ENCODE peak calls at places on chromosomes 3 and 15, in five cellular contexts. One of them, this sample, is unnamed.

GRCh38 chr3:169662215-169663070 is 1.1 kb downstream of the MECOM start:
- DNase-seq in hypothalamus: peak
- DNase-seq in HFFc6: peak
- DNase-seq in EH: peak
- DNase-seq in cardiac muscle cell: peak
- DNase-seq in this sample: no peak

GRCh38 chr3:105526349-105527111 is 159.8 kb downstream of the ALCAM start:
- DNase-seq in hypothalamus: peak
- DNase-seq in HFFc6: peak
- DNase-seq in EH: peak
- DNase-seq in cardiac muscle cell: no peak
- DNase-seq in this sample: no peak

GRCh38 chr3:99633887-99634558 is 4.4 kb upstream of the COL8A1 start:
- DNase-seq in cardiac muscle cell: no peak
- DNase-seq in hypothalamus: no peak
- DNase-seq in EH: no peak
- DNase-seq in HFFc6: no peak
- DNase-seq in this sample: no peak

GRCh38 chr15:70241031-70241430 is 143.3 kb upstream of the TLE3 start:
- DNase-seq in hypothalamus: no peak
- DNase-seq in EH: no peak
- DNase-seq in HFFc6: no peak
- DNase-seq in cardiac muscle cell: no peak
- DNase-seq in this sample: no peak

GRCh38 chr15:51623386-51623938 is 891 bp upstream of the DMXL2 start:
- DNase-seq in HFFc6: no peak
- DNase-seq in EH: no peak
- DNase-seq in hypothalamus: no peak
- DNase-seq in cardiac muscle cell: no peak
- DNase-seq in this sample: no peak

GRCh38 chr3:36812240-36812639 is 47.9 kb upstream of the DCLK3 start:
- DNase-seq in cardiac muscle cell: no peak
- DNase-seq in EH: no peak
- DNase-seq in hypothalamus: no peak
- DNase-seq in HFFc6: no peak
- DNase-seq in this sample: no peak

GRCh38 chr3:140469491-140469890 is 208.4 kb upstream of the TRIM42 start:
- DNase-seq in hypothalamus: no peak
- DNase-seq in EH: no peak
- DNase-seq in cardiac muscle cell: no peak
- DNase-seq in HFFc6: no peak
- DNase-seq in this sample: no peak

GRCh38 chr3:15647629-15648167 is 46.2 kb downstream of the BTD start:
- DNase-seq in HFFc6: peak
- DNase-seq in EH: peak
- DNase-seq in cardiac muscle cell: no peak
- DNase-seq in hypothalamus: no peak
- DNase-seq in this sample: peak

GRCh38 chr3:74106882-74107281 is 482.1 kb upstream of the PDZRN3 start:
- DNase-seq in hypothalamus: no peak
- DNase-seq in cardiac muscle cell: no peak
- DNase-seq in HFFc6: no peak
- DNase-seq in EH: no peak
- DNase-seq in this sample: no peak

GRCh38 chr3:45554001-45554691 is 40.4 kb upstream of the LIMD1 start:
- DNase-seq in HFFc6: no peak
- DNase-seq in EH: peak
- DNase-seq in cardiac muscle cell: peak
- DNase-seq in hypothalamus: no peak
- DNase-seq in this sample: no peak

GRCh38 chr3:11096266-11097135 is 57.8 kb upstream of the HRH1 start:
- DNase-seq in hypothalamus: peak
- DNase-seq in cardiac muscle cell: peak
- DNase-seq in EH: peak
- DNase-seq in HFFc6: peak
- DNase-seq in this sample: peak

GRCh38 chr3:190378240-190378891 is 9.6 kb upstream of the CLDN16 start:
- DNase-seq in cardiac muscle cell: no peak
- DNase-seq in HFFc6: peak
- DNase-seq in hypothalamus: no peak
- DNase-seq in EH: no peak
- DNase-seq in this sample: no peak

GRCh38 chr15:40845511-40846284 is 1.9 kb downstream of the SPINT1 start:
- DNase-seq in EH: no peak
- DNase-seq in hypothalamus: no peak
- DNase-seq in cardiac muscle cell: no peak
- DNase-seq in HFFc6: no peak
- DNase-seq in this sample: no peak

GRCh38 chr15:72312605-72313447 is 7.1 kb downstream of the CELF6 start:
- DNase-seq in HFFc6: peak
- DNase-seq in cardiac muscle cell: peak
- DNase-seq in EH: peak
- DNase-seq in hypothalamus: peak
- DNase-seq in this sample: peak

GRCh38 chr3:143596957-143597642 is 251.2 kb downstream of the SLC9A9 start:
- DNase-seq in cardiac muscle cell: peak
- DNase-seq in EH: no peak
- DNase-seq in hypothalamus: no peak
- DNase-seq in HFFc6: no peak
- DNase-seq in this sample: no peak

GRCh38 chr3:25661694-25662455 is 2.8 kb downstream of the TOP2B start:
- DNase-seq in cardiac muscle cell: peak
- DNase-seq in hypothalamus: no peak
- DNase-seq in HFFc6: no peak
- DNase-seq in EH: no peak
- DNase-seq in this sample: no peak

GRCh38 chr3:52006820-52007133 is 11.1 kb upstream of the RPL29 start:
- DNase-seq in cardiac muscle cell: no peak
- DNase-seq in hypothalamus: no peak
- DNase-seq in EH: no peak
- DNase-seq in HFFc6: no peak
- DNase-seq in this sample: no peak

GRCh38 chr15:62137216-62137884 is 27.7 kb downstream of the C2CD4B start:
- DNase-seq in EH: no peak
- DNase-seq in hypothalamus: no peak
- DNase-seq in cardiac muscle cell: no peak
- DNase-seq in HFFc6: no peak
- DNase-seq in this sample: no peak

This sample was measured in foreskin melanocyte.